ENCODE peak calls at places on chromosomes 6 and 20, in ten cellular contexts. One of them, this sample, is unnamed.
A peak's percentile ranks its signal among the peaks of the same experiment; 100 is the strongest.

GRCh38 chr6:36333889-36334288 is 2.8 kb downstream of the BNIP5 start:
- DNase-seq in HCT116: no peak
- DNase-seq in DND-41: no peak
- DNase-seq in pancreas: no peak
- DNase-seq in bronchial epithelial cell: no peak
- DNase-seq in IMR-90: no peak
- DNase-seq in psoas muscle: no peak
- DNase-seq in ovary: peak; percentile 48
- DNase-seq in PC-3: no peak
- DNase-seq in thoracic aorta: no peak
- DNase-seq in this sample: no peak

GRCh38 chr6:4687989-4688947 is 87.9 kb upstream of the CDYL start:
- DNase-seq in HCT116: peak; percentile 53
- DNase-seq in DND-41: no peak
- DNase-seq in pancreas: no peak
- DNase-seq in bronchial epithelial cell: peak; percentile 94
- DNase-seq in IMR-90: peak; percentile 88
- DNase-seq in psoas muscle: no peak
- DNase-seq in ovary: no peak
- DNase-seq in PC-3: peak; percentile 79
- DNase-seq in thoracic aorta: no peak
- DNase-seq in this sample: no peak

GRCh38 chr6:145656128-145656527 is 79.2 kb downstream of the EPM2A start:
- DNase-seq in HCT116: no peak
- DNase-seq in DND-41: no peak
- DNase-seq in pancreas: no peak
- DNase-seq in bronchial epithelial cell: no peak
- DNase-seq in IMR-90: no peak
- DNase-seq in psoas muscle: no peak
- DNase-seq in ovary: no peak
- DNase-seq in PC-3: no peak
- DNase-seq in thoracic aorta: no peak
- DNase-seq in this sample: no peak

GRCh38 chr6:61649845-61650244 is 636.2 kb downstream of the KHDRBS2 start:
- DNase-seq in HCT116: no peak
- DNase-seq in DND-41: no peak
- DNase-seq in pancreas: no peak
- DNase-seq in bronchial epithelial cell: peak; percentile 2
- DNase-seq in IMR-90: no peak
- DNase-seq in psoas muscle: no peak
- DNase-seq in ovary: no peak
- DNase-seq in PC-3: no peak
- DNase-seq in thoracic aorta: no peak
- DNase-seq in this sample: no peak

GRCh38 chr20:6718660-6719059 is 48.8 kb upstream of the BMP2 start:
- DNase-seq in HCT116: no peak
- DNase-seq in DND-41: no peak
- DNase-seq in pancreas: no peak
- DNase-seq in bronchial epithelial cell: peak; percentile 88
- DNase-seq in IMR-90: no peak
- DNase-seq in psoas muscle: no peak
- DNase-seq in ovary: no peak
- DNase-seq in PC-3: peak; percentile 88
- DNase-seq in thoracic aorta: no peak
- DNase-seq in this sample: peak; percentile 8

GRCh38 chr20:18058661-18059467 is 1.1 kb upstream of the OVOL2 start:
- DNase-seq in HCT116: peak; percentile 16
- DNase-seq in DND-41: no peak
- DNase-seq in pancreas: peak; percentile 66
- DNase-seq in bronchial epithelial cell: no peak
- DNase-seq in IMR-90: no peak
- DNase-seq in psoas muscle: no peak
- DNase-seq in ovary: no peak
- DNase-seq in PC-3: peak; percentile 86
- DNase-seq in thoracic aorta: no peak
- DNase-seq in this sample: no peak

GRCh38 chr6:45808917-45809316 is 206.7 kb downstream of the CLIC5 start:
- DNase-seq in HCT116: no peak
- DNase-seq in DND-41: no peak
- DNase-seq in pancreas: no peak
- DNase-seq in bronchial epithelial cell: no peak
- DNase-seq in IMR-90: no peak
- DNase-seq in psoas muscle: no peak
- DNase-seq in ovary: no peak
- DNase-seq in PC-3: no peak
- DNase-seq in thoracic aorta: no peak
- DNase-seq in this sample: peak; percentile 44

GRCh38 chr20:61120595-61121515 is 131.2 kb upstream of the CDH4 start:
- DNase-seq in HCT116: no peak
- DNase-seq in DND-41: peak; percentile 79
- DNase-seq in pancreas: peak; percentile 49
- DNase-seq in bronchial epithelial cell: peak; percentile 50
- DNase-seq in IMR-90: peak; percentile 69
- DNase-seq in psoas muscle: no peak
- DNase-seq in ovary: no peak
- DNase-seq in PC-3: peak; percentile 35
- DNase-seq in thoracic aorta: no peak
- DNase-seq in this sample: no peak

GRCh38 chr6:47265971-47266370 is 43.7 kb downstream of the TNFRSF21 start:
- DNase-seq in HCT116: no peak
- DNase-seq in DND-41: no peak
- DNase-seq in pancreas: no peak
- DNase-seq in bronchial epithelial cell: no peak
- DNase-seq in IMR-90: no peak
- DNase-seq in psoas muscle: no peak
- DNase-seq in ovary: no peak
- DNase-seq in PC-3: no peak
- DNase-seq in thoracic aorta: no peak
- DNase-seq in this sample: no peak

GRCh38 chr6:158143700-158144099 is 24.4 kb downstream of the SERAC1 start:
- DNase-seq in HCT116: no peak
- DNase-seq in DND-41: no peak
- DNase-seq in pancreas: no peak
- DNase-seq in bronchial epithelial cell: peak; percentile 41
- DNase-seq in IMR-90: peak; percentile 7
- DNase-seq in psoas muscle: no peak
- DNase-seq in ovary: no peak
- DNase-seq in PC-3: peak; percentile 30
- DNase-seq in thoracic aorta: no peak
- DNase-seq in this sample: peak; percentile 11

GRCh38 chr20:50824137-50824536 is 29.3 kb downstream of the BCAS4 start:
- DNase-seq in HCT116: no peak
- DNase-seq in DND-41: no peak
- DNase-seq in pancreas: peak; percentile 47
- DNase-seq in bronchial epithelial cell: peak; percentile 35
- DNase-seq in IMR-90: peak; percentile 86
- DNase-seq in psoas muscle: peak; percentile 62
- DNase-seq in ovary: peak; percentile 71
- DNase-seq in PC-3: peak; percentile 33
- DNase-seq in thoracic aorta: peak; percentile 84
- DNase-seq in this sample: no peak

GRCh38 chr6:35633579-35634089 is 55.1 kb downstream of the FKBP5 start:
- DNase-seq in HCT116: no peak
- DNase-seq in DND-41: no peak
- DNase-seq in pancreas: no peak
- DNase-seq in bronchial epithelial cell: no peak
- DNase-seq in IMR-90: no peak
- DNase-seq in psoas muscle: no peak
- DNase-seq in ovary: no peak
- DNase-seq in PC-3: no peak
- DNase-seq in thoracic aorta: no peak
- DNase-seq in this sample: no peak

GRCh38 chr20:3777726-3778629 is 3.3 kb downstream of the SPEF1 start:
- DNase-seq in HCT116: no peak
- DNase-seq in DND-41: no peak
- DNase-seq in pancreas: peak; percentile 54
- DNase-seq in bronchial epithelial cell: peak; percentile 26
- DNase-seq in IMR-90: no peak
- DNase-seq in psoas muscle: peak; percentile 75
- DNase-seq in ovary: peak; percentile 72
- DNase-seq in PC-3: peak; percentile 24
- DNase-seq in thoracic aorta: no peak
- DNase-seq in this sample: no peak

GRCh38 chr20:41395669-41396664 is 29.3 kb upstream of the EMILIN3 start:
- DNase-seq in HCT116: no peak
- DNase-seq in DND-41: no peak
- DNase-seq in pancreas: no peak
- DNase-seq in bronchial epithelial cell: no peak
- DNase-seq in IMR-90: peak; percentile 10
- DNase-seq in psoas muscle: no peak
- DNase-seq in ovary: no peak
- DNase-seq in PC-3: no peak
- DNase-seq in thoracic aorta: no peak
- DNase-seq in this sample: no peak

GRCh38 chr6:40874495-40874894 is 164.5 kb downstream of the UNC5CL start:
- DNase-seq in HCT116: no peak
- DNase-seq in DND-41: no peak
- DNase-seq in pancreas: no peak
- DNase-seq in bronchial epithelial cell: no peak
- DNase-seq in IMR-90: no peak
- DNase-seq in psoas muscle: no peak
- DNase-seq in ovary: no peak
- DNase-seq in PC-3: no peak
- DNase-seq in thoracic aorta: no peak
- DNase-seq in this sample: no peak

GRCh38 chr20:57089701-57090144 is 176.7 kb downstream of the BMP7 start:
- DNase-seq in HCT116: peak; percentile 34
- DNase-seq in DND-41: peak; percentile 76
- DNase-seq in pancreas: peak; percentile 74
- DNase-seq in bronchial epithelial cell: peak; percentile 19
- DNase-seq in IMR-90: peak; percentile 5
- DNase-seq in psoas muscle: peak; percentile 71
- DNase-seq in ovary: peak; percentile 53
- DNase-seq in PC-3: peak; percentile 83
- DNase-seq in thoracic aorta: no peak
- DNase-seq in this sample: peak; percentile 68

GRCh38 chr6:159151266-159151855 is 17.8 kb upstream of the FNDC1 start:
- DNase-seq in HCT116: peak; percentile 51
- DNase-seq in DND-41: peak; percentile 48
- DNase-seq in pancreas: peak; percentile 56
- DNase-seq in bronchial epithelial cell: peak; percentile 54
- DNase-seq in IMR-90: peak; percentile 58
- DNase-seq in psoas muscle: no peak
- DNase-seq in ovary: peak; percentile 46
- DNase-seq in PC-3: peak; percentile 66
- DNase-seq in thoracic aorta: no peak
- DNase-seq in this sample: peak; percentile 58

GRCh38 chr6:106782524-106783265 is 153.3 kb downstream of the QRSL1 start:
- DNase-seq in HCT116: no peak
- DNase-seq in DND-41: no peak
- DNase-seq in pancreas: peak; percentile 80
- DNase-seq in bronchial epithelial cell: no peak
- DNase-seq in IMR-90: no peak
- DNase-seq in psoas muscle: no peak
- DNase-seq in ovary: no peak
- DNase-seq in PC-3: no peak
- DNase-seq in thoracic aorta: no peak
- DNase-seq in this sample: no peak

DNA sequence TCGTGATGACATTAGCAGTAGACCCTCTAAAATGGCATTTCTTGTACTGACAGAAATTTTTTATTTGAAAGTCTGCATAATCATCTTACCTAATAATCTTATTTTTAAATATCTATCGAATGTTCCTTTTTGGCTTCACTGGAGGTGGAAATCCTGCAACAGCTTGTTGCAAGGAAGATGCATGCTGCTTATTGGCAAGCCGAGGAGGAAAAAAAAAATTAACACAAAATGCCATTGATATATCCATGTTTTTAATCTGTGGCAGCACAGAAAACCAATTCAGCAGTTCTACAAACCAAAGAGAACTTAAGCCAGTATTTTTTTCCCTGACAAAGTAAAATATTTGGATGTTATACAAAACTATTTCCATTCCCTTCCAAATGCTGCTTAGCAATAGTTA is 231.5 kb downstream of the TMEM242 start:
- DNase-seq in HCT116: no peak
- DNase-seq in DND-41: no peak
- DNase-seq in pancreas: no peak
- DNase-seq in bronchial epithelial cell: no peak
- DNase-seq in IMR-90: no peak
- DNase-seq in psoas muscle: no peak
- DNase-seq in ovary: no peak
- DNase-seq in PC-3: no peak
- DNase-seq in thoracic aorta: no peak
- DNase-seq in this sample: no peak
- TF ChIP-seq CTCF in HCT116: no peak
- TF ChIP-seq CTCF in DND-41: no peak
- TF ChIP-seq CTCF in pancreas: no peak
- TF ChIP-seq CTCF in bronchial epithelial cell: no peak
- TF ChIP-seq CTCF in IMR-90: no peak
- TF ChIP-seq CTCF in psoas muscle: no peak
- TF ChIP-seq CTCF in ovary: no peak
- TF ChIP-seq CTCF in PC-3: no peak
- TF ChIP-seq CTCF in thoracic aorta: no peak
- TF ChIP-seq CTCF in this sample: no peak

GRCh38 chr20:25553819-25554296 is 31.5 kb downstream of the NINL start:
- DNase-seq in HCT116: no peak
- DNase-seq in DND-41: no peak
- DNase-seq in pancreas: no peak
- DNase-seq in bronchial epithelial cell: no peak
- DNase-seq in IMR-90: peak; percentile 67
- DNase-seq in psoas muscle: no peak
- DNase-seq in ovary: peak; percentile 55
- DNase-seq in PC-3: no peak
- DNase-seq in thoracic aorta: no peak
- DNase-seq in this sample: no peak
- H3K4me3 ChIP-seq in HCT116: no peak overlapping the region
- H3K4me3 ChIP-seq in DND-41: no peak overlapping the region
- H3K4me3 ChIP-seq in pancreas: no peak overlapping the region
- H3K4me3 ChIP-seq in bronchial epithelial cell: no peak overlapping the region
- H3K4me3 ChIP-seq in IMR-90: no peak overlapping the region
- H3K4me3 ChIP-seq in psoas muscle: no peak overlapping the region
- H3K4me3 ChIP-seq in ovary: no peak overlapping the region
- H3K4me3 ChIP-seq in PC-3: no peak overlapping the region
- H3K4me3 ChIP-seq in thoracic aorta: no peak overlapping the region
- H3K4me3 ChIP-seq in this sample: no peak overlapping the region

DNA sequence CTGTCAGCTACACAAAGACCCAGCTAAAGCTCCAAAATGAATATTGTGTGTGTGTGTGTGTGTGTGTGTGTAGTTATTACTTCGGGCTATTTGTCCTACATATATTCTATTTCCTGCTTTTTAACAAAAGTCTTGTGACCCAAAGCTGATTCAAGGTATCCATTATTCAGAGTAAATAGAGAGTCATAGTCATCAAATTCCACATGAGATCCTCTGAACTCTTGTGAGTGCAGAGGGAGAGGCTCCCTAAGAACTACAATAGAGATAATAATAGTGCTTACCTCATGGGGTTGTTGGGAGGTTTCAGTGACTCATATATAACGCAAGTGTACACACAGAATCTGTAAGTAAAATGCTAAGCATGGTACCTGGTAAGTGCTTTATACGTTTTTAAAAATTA is 95.6 kb upstream of the SHLD1 start:
- DNase-seq in HCT116: no peak
- DNase-seq in DND-41: no peak
- DNase-seq in pancreas: no peak
- DNase-seq in bronchial epithelial cell: peak; percentile 100
- DNase-seq in IMR-90: peak; percentile 97
- DNase-seq in psoas muscle: no peak
- DNase-seq in ovary: no peak
- DNase-seq in PC-3: peak; percentile 99
- DNase-seq in thoracic aorta: no peak
- DNase-seq in this sample: peak; percentile 65
- TF ChIP-seq CTCF in HCT116: no peak
- TF ChIP-seq CTCF in DND-41: no peak
- TF ChIP-seq CTCF in pancreas: no peak
- TF ChIP-seq CTCF in bronchial epithelial cell: no peak
- TF ChIP-seq CTCF in IMR-90: no peak
- TF ChIP-seq CTCF in psoas muscle: no peak
- TF ChIP-seq CTCF in ovary: no peak
- TF ChIP-seq CTCF in PC-3: no peak
- TF ChIP-seq CTCF in thoracic aorta: no peak
- TF ChIP-seq CTCF in this sample: no peak

GRCh38 chr6:42041131-42042055 is 8.9 kb upstream of the TAF8 start:
- DNase-seq in HCT116: no peak
- DNase-seq in DND-41: peak; percentile 57
- DNase-seq in pancreas: no peak
- DNase-seq in bronchial epithelial cell: no peak
- DNase-seq in IMR-90: no peak
- DNase-seq in psoas muscle: no peak
- DNase-seq in ovary: no peak
- DNase-seq in PC-3: no peak
- DNase-seq in thoracic aorta: no peak
- DNase-seq in this sample: no peak
- H3K4me3 ChIP-seq in HCT116: no peak overlapping the region
- H3K4me3 ChIP-seq in DND-41: no peak overlapping the region
- H3K4me3 ChIP-seq in pancreas: no peak overlapping the region
- H3K4me3 ChIP-seq in bronchial epithelial cell: no peak overlapping the region
- H3K4me3 ChIP-seq in IMR-90: no peak overlapping the region
- H3K4me3 ChIP-seq in psoas muscle: no peak overlapping the region
- H3K4me3 ChIP-seq in ovary: no peak overlapping the region
- H3K4me3 ChIP-seq in PC-3: no peak overlapping the region
- H3K4me3 ChIP-seq in thoracic aorta: no peak overlapping the region
- H3K4me3 ChIP-seq in this sample: no peak overlapping the region